ENCODE peak calls at places on chromosomes 4 and X, in six cellular contexts. K is ovary, U is upper lobe of left lung, I is suprapubic skin, N is A549, A is sigmoid colon. X is an unnamed sample.

GRCh38 chrX:52271212-52271611 is 86.5 kb downstream of the MAGED4 start:
- DNase-seq in U (peak; percentile 45), N (no peak), K (no peak), I (no peak), A (no peak), X (no peak)

GRCh38 chrX:65536291-65536690 is 1.7 kb upstream of the LAS1L start:
- DNase-seq in N (no peak), K (no peak), I (no peak), A (no peak), U (no peak), X (no peak)

GRCh38 chr4:66766557-66766956 is 778.7 kb downstream of the CENPC start:
- DNase-seq in N (no peak), U (no peak), K (no peak), I (no peak), A (no peak), X (no peak)

GRCh38 chrX:16920116-16920515 is 26.3 kb upstream of the REPS2 start:
- DNase-seq in I (no peak), K (no peak), A (no peak), U (no peak), N (no peak), X (no peak)

GRCh38 chrX:16839852-16840460 is 30.2 kb downstream of the RBBP7 start:
- DNase-seq in A (no peak), N (no peak), K (peak; percentile 58), I (no peak), U (no peak), X (no peak)

GRCh38 chr4:26223160-26223559 is 97.7 kb upstream of the RBPJ start:
- DNase-seq in N (no peak), I (no peak), U (no peak), K (no peak), A (no peak), X (no peak)

GRCh38 chrX:79719568-79720231 is 294.9 kb upstream of the TBX22 start:
- DNase-seq in A (no peak), U (no peak), I (no peak), N (no peak), K (no peak), X (no peak)

GRCh38 chr4:74230902-74231499 is 73.1 kb downstream of the MTHFD2L start:
- DNase-seq in N (peak; percentile 9), K (no peak), A (no peak), I (no peak), U (peak; percentile 76), X (no peak)

GRCh38 chrX:153780678-153781427 is at the start of gene SRPK3:
- DNase-seq in U (no peak), I (no peak), A (no peak), K (no peak), N (no peak), X (no peak)

GRCh38 chr4:114879916-114880315 is 233.5 kb downstream of the NDST4 start:
- DNase-seq in K (no peak), U (no peak), N (no peak), A (no peak), I (no peak), X (no peak)

GRCh38 chrX:52410439-52411394 is 41.9 kb downstream of the XAGE2 start:
- DNase-seq in A (no peak), N (no peak), K (no peak), U (peak; percentile 42), I (no peak), X (no peak)

GRCh38 chr4:142291299-142291698 is 554.8 kb downstream of the INPP4B start:
- DNase-seq in K (no peak), A (no peak), N (no peak), U (no peak), I (no peak), X (no peak)

GRCh38 chrX:77275392-77275791 is 171.8 kb upstream of the FGF16 start:
- DNase-seq in N (no peak), U (no peak), K (no peak), A (no peak), I (no peak), X (no peak)

GRCh38 chr4:8290701-8290970 is 21.1 kb downstream of the HTRA3 start:
- DNase-seq in N (no peak), A (peak; percentile 45), U (no peak), I (peak; percentile 30), K (peak; percentile 12), X (no peak)

GRCh38 chr4:177809786-177810185 is 367.5 kb upstream of the AGA start:
- DNase-seq in A (no peak), U (no peak), I (no peak), K (no peak), N (no peak), X (no peak)

GRCh38 chr4:3662516-3662915 is 103.7 kb upstream of the ADRA2C start:
- DNase-seq in N (no peak), K (no peak), U (no peak), A (no peak), I (no peak), X (no peak)

GRCh38 chr4:114615435-114615834 is 16.8 kb downstream of the UGT8 start:
- DNase-seq in K (no peak), N (no peak), U (no peak), A (no peak), I (no peak), X (no peak)

GRCh38 chr4:64882311-64883086 is 473.2 kb upstream of the TECRL start:
- DNase-seq in U (no peak), N (no peak), K (no peak), I (no peak), A (no peak), X (no peak)

GRCh38 chr4:27003602-27004238 is 143.1 kb downstream of the STIM2 start:
- DNase-seq in A (no peak), U (no peak), K (no peak), I (no peak), N (no peak), X (no peak)

GRCh38 chr4:84966382-84967291 is at the start of gene WDFY3:
- DNase-seq in A (peak; percentile 94), K (peak; percentile 87), U (peak; percentile 92), I (peak; percentile 91), N (peak; percentile 82), X (peak; percentile 70)

GRCh38 chr4:101697266-101697665 is 93.3 kb upstream of the BANK1 start:
- DNase-seq in K (no peak), I (no peak), U (no peak), A (no peak), N (no peak), X (no peak)

GRCh38 chr4:71553605-71554004 is 214.8 kb downstream of the SLC4A4 start:
- DNase-seq in U (no peak), I (no peak), K (no peak), N (no peak), A (no peak), X (no peak)

GRCh38 chr4:74473155-74473811 is 28.3 kb downstream of the AREG start:
- DNase-seq in K (no peak), N (peak; percentile 10), A (no peak), I (no peak), U (peak; percentile 54), X (no peak)

GRCh38 chrX:101265869-101266428 is 25.2 kb downstream of the TAF7L start:
- DNase-seq in I (no peak), K (no peak), N (no peak), U (no peak), A (no peak), X (no peak)

GRCh38 chr4:3199661-3200422 is 49.1 kb upstream of the MSANTD1 start:
- DNase-seq in N (no peak), K (no peak), A (no peak), U (no peak), I (peak; percentile 75), X (no peak)

GRCh38 chrX:56564921-56565861 is 1.8 kb downstream of the UBQLN2 start:
- DNase-seq in I (no peak), A (no peak), K (no peak), U (no peak), N (no peak), X (no peak)

GRCh38 chrX:44675364-44676024 is 132.8 kb upstream of the FUNDC1 start:
- DNase-seq in I (peak; percentile 61), U (no peak), K (no peak), N (peak; percentile 26), A (peak; percentile 67), X (peak; percentile 13)

GRCh38 chr4:151093203-151093602 is 6.2 kb upstream of the RPS3A start:
- DNase-seq in N (no peak), I (no peak), K (no peak), A (no peak), U (no peak), X (no peak)

GRCh38 chr4:160835789-160836188 is 1328.0 kb downstream of the FSTL5 start:
- DNase-seq in N (no peak), A (no peak), U (no peak), K (no peak), I (no peak), X (no peak)

GRCh38 chrX:5876984-5877655 is 351.5 kb downstream of the NLGN4X start:
- DNase-seq in N (peak; percentile 0), K (no peak), I (no peak), U (peak; percentile 23), A (no peak), X (no peak)

GRCh38 chr4:75916091-75916661 is 13.9 kb upstream of the PPEF2 start:
- DNase-seq in K (peak; percentile 39), I (no peak), A (no peak), U (no peak), N (peak; percentile 47), X (no peak)

GRCh38 chr4:76747613-76748012 is 150.3 kb downstream of the SOWAHB start:
- DNase-seq in I (no peak), N (no peak), A (no peak), K (no peak), U (no peak), X (no peak)

GRCh38 chrX:55206152-55206941 is 13.8 kb upstream of the PAGE5 start:
- DNase-seq in U (no peak), I (no peak), A (no peak), N (no peak), K (no peak), X (no peak)

GRCh38 chrX:55210931-55211677 is 9.0 kb upstream of the PAGE5 start:
- DNase-seq in A (no peak), N (no peak), K (no peak), I (no peak), U (no peak), X (no peak)
- TF ChIP-seq POLR2A in A (no peak), N (no peak), K (no peak), I (no peak), U (no peak), X (no peak)

GRCh38 chr4:139957108-139957464 is 196.9 kb downstream of the MAML3 start:
- DNase-seq in I (no peak), U (no peak), A (no peak), K (no peak), N (no peak), X (no peak)
- H3K4me1 ChIP-seq in I (peaks cover 26% of the 10 kb centered on the region), U (peaks cover 12% of the 10 kb centered on the region), A (peaks cover 15% of the 10 kb centered on the region), K (peaks cover 12% of the 10 kb centered on the region), N (peaks cover 3% of the 10 kb centered on the region), X (peaks cover 23% of the 10 kb centered on the region)

GRCh38 chr4:79082988-79083387 is 143.8 kb upstream of the PAQR3 start:
- DNase-seq in U (no peak), A (no peak), K (no peak), I (no peak), N (no peak), X (no peak)
- TF ChIP-seq EP300 in U (no peak), A (no peak), K (no peak), I (no peak), N (no peak), X (no peak)

DNA sequence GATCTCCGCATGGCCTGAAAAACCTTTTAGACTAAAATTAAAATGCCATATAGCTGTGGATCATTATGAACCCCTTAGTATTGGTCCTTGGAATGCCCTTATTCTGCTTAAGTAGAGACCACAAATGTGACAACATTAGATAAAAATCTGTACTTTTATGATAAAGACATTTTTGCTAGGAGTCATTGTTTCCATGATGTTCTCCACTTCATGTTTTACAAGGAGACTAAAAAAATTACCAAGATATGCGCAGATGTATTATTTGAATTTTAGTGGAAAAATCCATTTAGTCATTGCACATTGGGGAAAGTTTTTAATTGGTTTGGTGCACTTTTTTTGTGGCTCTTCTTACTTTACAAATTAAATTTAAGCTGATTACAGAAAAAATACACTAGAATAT is 85.1 kb upstream of the HPRT1 start:
- DNase-seq in N (no peak), U (no peak), I (no peak), K (no peak), A (no peak), X (no peak)
- TF ChIP-seq POLR2A in N (no peak), U (no peak), I (no peak), K (no peak), A (no peak), X (no peak)

X was measured in tibial nerve.